ENCODE peak calls at places on chromosomes 16 and 17, in seven cellular contexts. D is A549, Y is K562, E is lower leg skin, T is ovary, F is adrenal gland, I is uterus. N is an unnamed sample.

GRCh38 chr17:60170835-60171752 is 21.3 kb downstream of the CA4 start:
- DNase-seq in I (no peak), F (no peak), Y (peak), D (no peak), E (peak), T (no peak), N (no peak)

GRCh38 chr16:85621698-85622433 is 8.7 kb downstream of the GSE1 start:
- DNase-seq in E (no peak), Y (no peak), T (no peak), I (no peak), D (no peak), F (no peak), N (no peak)

GRCh38 chr16:14331020-14331419 is 259.9 kb downstream of the MRTFB start:
- DNase-seq in T (no peak), I (no peak), Y (no peak), D (no peak), E (no peak), F (no peak), N (no peak)

GRCh38 chr17:17806035-17806434 is 30.8 kb downstream of the SREBF1 start:
- DNase-seq in E (no peak), I (no peak), Y (no peak), D (no peak), T (no peak), F (no peak), N (no peak)

GRCh38 chr16:89986600-89986999 is 32.7 kb downstream of the DBNDD1 start:
- DNase-seq in F (no peak), T (no peak), I (no peak), Y (no peak), D (no peak), E (no peak), N (no peak)

GRCh38 chr17:55037828-55038227 is 69.3 kb downstream of the STXBP4 start:
- DNase-seq in T (no peak), Y (no peak), F (no peak), I (no peak), D (no peak), E (no peak), N (no peak)

GRCh38 chr17:65270499-65270898 is 133.3 kb downstream of the RGS9 start:
- DNase-seq in F (no peak), T (no peak), I (no peak), E (peak), Y (no peak), D (no peak), N (no peak)

GRCh38 chr17:42107597-42108576 is 4.6 kb downstream of the DHX58 start:
- DNase-seq in E (peak), D (peak), F (peak), Y (peak), T (no peak), I (peak), N (peak)

GRCh38 chr17:34370997-34371395 is 8.0 kb upstream of the CCL1 start:
- DNase-seq in I (no peak), D (no peak), F (no peak), E (no peak), Y (no peak), T (no peak), N (no peak)

GRCh38 chr17:81959362-81960129 is 1.4 kb downstream of the NOTUM start:
- DNase-seq in T (peak), E (no peak), I (no peak), F (peak), Y (peak), D (peak), N (peak)

GRCh38 chr17:282000-282911 is 70.4 kb downstream of the RPH3AL start:
- DNase-seq in T (peak), E (peak), F (peak), Y (no peak), I (peak), D (no peak), N (no peak)

GRCh38 chr16:35188288-35189155 is 1729.1 kb downstream of the TP53TG3F start:
- DNase-seq in E (peak), Y (peak), D (no peak), T (no peak), F (no peak), I (no peak), N (no peak)

GRCh38 chr17:78694805-78695531 is 87.1 kb downstream of the CYTH1 start:
- DNase-seq in F (peak), Y (no peak), D (no peak), E (no peak), I (no peak), T (no peak), N (no peak)

GRCh38 chr16:67470314-67470713 is 10.6 kb downstream of the ATP6V0D1 start:
- DNase-seq in Y (no peak), F (peak), D (no peak), I (no peak), T (peak), E (peak), N (peak)

GRCh38 chr17:54903375-54903774 is 2.7 kb downstream of the TOM1L1 start:
- DNase-seq in Y (no peak), F (peak), E (no peak), I (no peak), T (peak), D (no peak), N (no peak)

GRCh38 chr17:42679492-42680330 is 1.9 kb downstream of the CCR10 start:
- DNase-seq in I (peak), Y (peak), D (peak), T (peak), F (peak), E (peak), N (peak)

GRCh38 chr16:70749006-70749678 is 51.8 kb downstream of the VAC14 start:
- DNase-seq in I (no peak), E (no peak), F (no peak), D (no peak), Y (no peak), T (no peak), N (no peak)
- TF ChIP-seq POLR2A in I (no peak), E (no peak), F (no peak), D (no peak), Y (no peak), T (no peak), N (no peak)

GRCh38 chr17:36591434-36592315 is at the start of gene DHRS11:
- DNase-seq in Y (peak), I (peak), T (peak), F (peak), D (peak), E (peak), N (peak)

GRCh38 chr17:36592316-36592710 is 634 bp downstream of the DHRS11 start:
- DNase-seq in F (peak), E (peak), I (no peak), D (peak), T (peak), Y (no peak), N (peak)

GRCh38 chr17:36594626-36595401 is 3.1 kb downstream of the DHRS11 start:
- DNase-seq in I (no peak), D (no peak), Y (peak), E (peak), T (no peak), F (peak), N (peak)

GRCh38 chr17:36593651-36594316 is 2.1 kb downstream of the DHRS11 start:
- DNase-seq in I (no peak), T (no peak), D (no peak), E (peak), Y (no peak), F (peak), N (peak)

GRCh38 chr17:36592711-36593321 is 1.1 kb downstream of the DHRS11 start:
- DNase-seq in D (no peak), I (no peak), F (peak), E (peak), T (no peak), Y (no peak), N (peak)
- TF ChIP-seq POLR2A in D (no peak), I (no peak), F (no peak), E (no peak), T (no peak), Y (no peak), N (no peak)

GRCh38 chr17:37825851-37826250 is 81.0 kb upstream of the HNF1B start:
- DNase-seq in I (no peak), F (no peak), T (no peak), Y (no peak), D (no peak), E (peak), N (no peak)

GRCh38 chr17:37826497-37827115 is 81.7 kb upstream of the HNF1B start:
- DNase-seq in F (no peak), Y (no peak), E (peak), T (no peak), D (no peak), I (no peak), N (no peak)

GRCh38 chr17:37821025-37821713 is 76.3 kb upstream of the HNF1B start:
- DNase-seq in T (no peak), I (no peak), Y (no peak), D (no peak), E (peak), F (peak), N (no peak)

GRCh38 chr17:37827905-37828304 is 83.0 kb upstream of the HNF1B start:
- DNase-seq in E (peak), D (no peak), Y (peak), I (no peak), F (peak), T (no peak), N (no peak)

GRCh38 chr17:37824534-37825485 is 80.0 kb upstream of the HNF1B start:
- DNase-seq in T (no peak), E (peak), F (no peak), Y (no peak), I (no peak), D (peak), N (no peak)
- TF ChIP-seq POLR2A in T (no peak), E (no peak), F (no peak), Y (no peak), I (no peak), D (no peak), N (no peak)

DNA sequence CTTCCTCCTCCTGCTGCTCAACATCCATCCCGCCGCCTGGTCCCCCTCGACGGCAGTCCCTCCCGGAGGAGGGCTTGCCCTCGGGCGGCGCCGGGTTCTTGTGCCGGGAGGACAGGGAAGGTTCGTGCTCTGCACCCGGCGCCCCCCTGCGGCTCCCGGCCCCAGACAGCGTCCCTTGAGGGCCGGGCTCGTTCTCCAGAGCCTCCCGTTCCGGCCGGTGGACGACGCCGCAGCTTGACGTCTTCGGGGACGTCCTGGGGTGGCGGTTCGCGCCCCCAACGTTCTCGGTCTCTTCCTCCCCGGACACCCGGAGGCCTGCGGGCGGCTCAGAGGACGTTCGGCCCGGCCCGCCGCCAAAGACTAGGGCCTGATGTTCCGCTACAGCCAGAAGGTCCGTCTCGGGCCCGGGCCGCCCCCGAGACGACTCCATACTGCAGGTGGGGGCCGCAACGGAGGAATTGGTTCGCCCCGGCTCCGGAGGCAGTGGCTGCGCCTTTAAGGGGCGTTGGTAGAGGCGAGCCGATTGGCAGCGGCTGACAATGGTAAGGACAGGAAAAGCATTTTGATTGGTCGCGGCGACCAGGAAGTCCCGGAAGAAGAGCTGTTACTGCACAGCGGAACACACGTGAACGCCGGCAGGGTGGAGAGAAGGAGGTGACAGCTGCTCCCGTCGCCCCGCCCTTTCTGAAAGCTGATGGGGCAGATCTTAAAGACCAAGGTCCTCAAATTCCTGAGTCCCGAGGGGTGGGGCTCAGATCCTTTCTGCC is at the start of gene BORCS6:
- DNase-seq in F (peak), Y (peak), E (peak), D (peak), T (peak), I (peak), N (peak)
- TF ChIP-seq POLR2A in F (peak), Y (peak), E (no peak), D (peak), T (peak), I (peak), N (peak)

GRCh38 chr17:80737106-80738019 is 192.7 kb downstream of the RPTOR start:
- DNase-seq in Y (no peak), E (no peak), F (no peak), T (no peak), D (no peak), I (no peak), N (no peak)
- TF ChIP-seq POLR2A in Y (no peak), E (no peak), F (no peak), T (no peak), D (no peak), I (no peak), N (no peak)

N was measured in erythroblast.